ENCODE peak calls at places on chromosomes 2 and 18, in nine cellular contexts. P is caudate nucleus; B is mesenchymal stem cell; Z is effector memory CD4-positive, alpha-beta T cell; F is endodermal cell; Q is esophagus squamous epithelium; G is GM23338; O is psoas muscle; E is OCI-LY7. T is an unnamed sample.

GRCh38 chr2:147913701-147914480 is 69.1 kb downstream of the ACVR2A start:
- DNase-seq in G (no peak), P (no peak), E (no peak), Z (no peak), B (peak), F (no peak), O (no peak), Q (no peak), T (no peak)

GRCh38 chr2:143674055-143674454 is 544.8 kb downstream of the ARHGAP15 start:
- DNase-seq in F (no peak), B (no peak), O (no peak), P (no peak), E (no peak), Q (no peak), G (no peak), Z (no peak), T (no peak)

GRCh38 chr2:128422571-128422970 is 103.9 kb upstream of the HS6ST1 start:
- DNase-seq in E (no peak), P (no peak), Z (no peak), G (no peak), B (peak), O (no peak), Q (no peak), F (no peak), T (no peak)

GRCh38 chr18:2893056-2893455 is 46.2 kb downstream of the EMILIN2 start:
- DNase-seq in Z (no peak), P (no peak), B (no peak), G (no peak), Q (no peak), O (no peak), E (no peak), F (no peak), T (no peak)

GRCh38 chr2:224146356-224147160 is 107.5 kb upstream of the SERPINE2 start:
- DNase-seq in Q (no peak), O (no peak), E (no peak), G (no peak), P (no peak), B (no peak), F (no peak), Z (no peak), T (no peak)

GRCh38 chr2:39154944-39155343 is 34.1 kb upstream of the SOS1 start:
- DNase-seq in G (peak), Q (no peak), Z (no peak), B (no peak), E (no peak), F (no peak), P (no peak), O (no peak), T (no peak)

GRCh38 chr2:10835052-10835970 is 22.7 kb upstream of the PDIA6 start:
- DNase-seq in Q (no peak), B (peak), P (peak), F (peak), G (peak), O (peak), Z (peak), E (peak), T (peak)

GRCh38 chr2:17162721-17163120 is 355.5 kb downstream of the RAD51AP2 start:
- DNase-seq in Z (no peak), O (no peak), Q (no peak), P (no peak), B (peak), F (no peak), E (no peak), G (no peak), T (no peak)

GRCh38 chr2:190800528-190800927 is 80.1 kb upstream of the GLS start:
- DNase-seq in E (no peak), Q (no peak), P (no peak), O (no peak), F (no peak), B (no peak), G (no peak), Z (no peak), T (no peak)

GRCh38 chr2:84858123-84858522 is 22.8 kb downstream of the TRABD2A start:
- DNase-seq in O (no peak), B (no peak), F (peak), E (peak), Q (no peak), G (peak), Z (no peak), P (no peak), T (no peak)

GRCh38 chr2:11564864-11565567 is 31.2 kb downstream of the GREB1 start:
- DNase-seq in O (no peak), E (no peak), B (no peak), Z (no peak), G (no peak), F (peak), P (no peak), Q (no peak), T (no peak)

GRCh38 chr2:42036413-42036812 is 11.4 kb upstream of the PKDCC start:
- DNase-seq in G (no peak), Z (no peak), Q (no peak), B (no peak), O (no peak), E (no peak), F (peak), P (no peak), T (no peak)

GRCh38 chr2:204027105-204027504 is 90.5 kb downstream of the ICOS start:
- DNase-seq in Q (no peak), Z (no peak), P (no peak), E (peak), G (no peak), B (no peak), F (no peak), O (no peak), T (no peak)

GRCh38 chr2:211860224-211860623 is 678.4 kb downstream of the ERBB4 start:
- DNase-seq in O (no peak), G (no peak), Z (no peak), Q (no peak), E (no peak), F (no peak), B (no peak), P (no peak), T (no peak)

GRCh38 chr18:22493255-22493654 is 75.5 kb upstream of the CTAGE1 start:
- DNase-seq in F (no peak), G (no peak), Z (no peak), Q (no peak), P (no peak), B (no peak), E (no peak), O (no peak), T (no peak)

GRCh38 chr18:58183226-58183625 is 139.2 kb downstream of the NEDD4L start:
- DNase-seq in G (no peak), O (no peak), E (no peak), F (no peak), B (no peak), Z (no peak), P (no peak), Q (no peak), T (no peak)

GRCh38 chr18:58180738-58181353 is 136.8 kb downstream of the NEDD4L start:
- DNase-seq in Q (no peak), B (peak), G (peak), Z (peak), F (peak), E (peak), O (no peak), P (peak), T (no peak)

GRCh38 chr18:58189008-58189407 is 145.0 kb downstream of the NEDD4L start:
- DNase-seq in B (no peak), O (no peak), F (no peak), Z (no peak), G (peak), P (no peak), Q (no peak), E (no peak), T (no peak)

GRCh38 chr18:58190842-58191530 is 147.0 kb downstream of the NEDD4L start:
- DNase-seq in Z (no peak), F (no peak), P (no peak), O (no peak), E (no peak), G (no peak), B (no peak), Q (no peak), T (no peak)

DNA sequence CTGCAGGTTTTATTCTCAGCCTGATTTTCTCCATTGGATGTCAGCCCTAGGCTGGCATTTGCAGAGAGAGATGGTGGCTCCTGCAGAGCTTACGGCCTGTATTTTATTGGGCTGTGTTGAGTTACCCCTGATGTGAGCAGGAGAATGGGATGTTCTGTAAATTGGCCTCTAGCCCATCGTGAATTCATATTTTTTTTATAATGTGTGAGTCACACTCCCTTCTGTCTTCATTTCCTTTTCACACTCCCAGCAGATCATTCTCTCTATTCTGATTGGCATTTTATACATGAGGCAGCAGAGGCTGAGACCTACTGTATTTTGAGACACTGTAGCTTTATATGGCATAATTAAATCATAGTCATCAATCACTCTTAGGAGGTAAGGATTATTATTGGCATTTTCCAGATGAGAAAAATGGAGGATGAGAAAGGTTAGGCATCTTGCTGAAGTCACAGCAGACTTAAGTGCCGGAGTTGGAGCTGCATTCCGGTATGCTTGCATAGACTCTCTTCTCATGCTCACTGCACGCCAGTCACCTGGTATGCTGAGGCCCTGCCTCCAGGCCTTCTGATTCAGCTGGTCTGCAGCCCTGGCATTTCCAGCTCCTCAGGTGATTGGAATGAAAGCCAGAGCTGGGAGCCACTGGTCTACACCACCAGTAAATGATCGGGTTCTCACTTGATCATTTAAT is 142.4 kb downstream of the NEDD4L start:
- DNase-seq in F (no peak), Q (no peak), G (no peak), B (peak), Z (no peak), O (no peak), E (no peak), P (no peak), T (no peak)
- H3K27ac ChIP-seq in F (no peak), Q (no peak), G (no peak), B (peak), Z (no peak), O (peak), E (no peak), P (no peak), T (no peak)

GRCh38 chr2:208047840-208048239 is 22.5 kb upstream of the PLEKHM3 start:
- DNase-seq in B (no peak), E (no peak), G (no peak), O (no peak), Q (no peak), P (no peak), F (peak), Z (no peak), T (no peak)
- H3K27ac ChIP-seq in B (no peak), E (no peak), G (no peak), O (no peak), Q (no peak), P (no peak), F (no peak), Z (no peak), T (no peak)

DNA sequence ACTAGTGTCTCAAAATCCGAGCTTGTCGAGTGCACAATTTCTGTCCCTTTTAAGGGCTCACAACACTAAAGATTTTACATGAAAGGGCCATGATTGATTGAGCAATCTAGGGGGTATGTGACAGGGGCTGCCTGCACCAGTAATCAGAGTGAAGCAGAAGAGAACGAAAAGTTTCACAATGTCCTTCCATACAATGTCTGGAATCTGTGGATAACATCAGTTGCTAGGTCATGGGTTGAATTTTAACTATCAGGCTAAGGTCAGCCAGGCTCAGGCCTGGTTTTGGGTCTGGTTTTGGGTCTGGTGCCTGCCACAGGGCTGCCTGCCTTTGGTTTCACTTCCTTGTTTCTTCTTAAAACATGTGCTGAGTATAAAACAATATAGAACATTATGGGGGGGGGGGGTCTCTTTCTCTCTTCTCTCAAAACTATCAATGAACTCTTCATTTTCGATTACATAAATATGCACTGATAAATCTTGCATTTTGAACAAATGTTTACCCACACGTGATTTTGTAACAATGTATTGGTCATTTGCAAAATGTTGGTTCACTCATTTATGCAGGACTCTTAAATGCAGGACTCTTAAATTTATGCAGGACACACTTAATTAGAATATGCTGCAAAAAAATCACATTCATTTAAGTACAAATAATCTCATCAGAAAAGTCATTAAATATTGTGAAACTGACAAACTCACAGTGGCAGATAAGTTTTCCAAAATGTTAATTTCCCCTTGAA is 290.6 kb upstream of the KYNU start:
- DNase-seq in Z (no peak), Q (no peak), E (peak), O (no peak), F (no peak), P (no peak), G (no peak), B (no peak), T (no peak)
- H3K27ac ChIP-seq in Z (no peak), Q (no peak), E (no peak), O (no peak), F (no peak), P (no peak), G (no peak), B (peak), T (no peak)

DNA sequence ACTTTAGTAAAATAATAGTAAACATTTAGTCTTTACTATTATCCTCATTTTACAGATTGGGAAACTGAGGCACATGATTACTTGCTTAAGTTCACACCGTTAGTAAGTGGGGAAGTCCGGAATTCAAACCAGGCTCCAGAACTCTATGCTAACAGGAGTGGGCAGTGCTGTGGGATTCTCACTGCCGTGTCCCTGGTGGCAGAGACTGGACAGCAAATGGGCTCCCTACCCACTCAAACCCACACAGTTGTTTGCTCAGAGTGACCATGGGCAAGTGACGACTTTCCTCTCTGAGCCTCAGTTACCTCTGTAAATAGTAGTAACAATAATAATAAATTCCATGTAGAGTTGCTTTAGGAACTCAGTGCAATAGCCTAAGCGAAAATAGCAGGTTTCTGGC is 24.0 kb downstream of the MAIP1 start:
- DNase-seq in Z (no peak), F (no peak), Q (no peak), B (no peak), E (no peak), O (no peak), G (no peak), P (no peak), T (no peak)
- H3K27ac ChIP-seq in Z (no peak), F (no peak), Q (no peak), B (no peak), E (no peak), O (no peak), G (no peak), P (no peak), T (no peak)